ENCODE peak calls at places on chromosomes 4 and X, in seven cellular contexts. R is adrenal gland; U is CD8-positive, alpha-beta T cell; J is thoracic aorta; W is heart left ventricle; Z is mammary epithelial cell; O is tibial artery. M is an unnamed sample.

GRCh38 chr4:6258741-6259140 is 10.9 kb upstream of the WFS1 start:
- DNase-seq in R (no peak), U (no peak), J (no peak), W (no peak), Z (no peak), O (no peak), M (no peak)

GRCh38 chrX:24153175-24153795 is 3.8 kb downstream of the ZFX start:
- DNase-seq in R (no peak), U (no peak), J (no peak), W (no peak), Z (peak; percentile 35), O (no peak), M (peak; percentile 1)

GRCh38 chr4:8461086-8461485 is 20.5 kb downstream of the TRMT44 start:
- DNase-seq in R (no peak), U (no peak), J (no peak), W (no peak), Z (no peak), O (no peak), M (no peak)

GRCh38 chr4:77015390-77015789 is 60.4 kb downstream of the CCNI start:
- DNase-seq in R (no peak), U (no peak), J (no peak), W (no peak), Z (peak; percentile 20), O (no peak), M (no peak)

GRCh38 chr4:105990933-105991332 is 95.7 kb downstream of the NPNT start:
- DNase-seq in R (peak; percentile 64), U (no peak), J (peak; percentile 41), W (peak; percentile 94), Z (peak; percentile 97), O (peak; percentile 62), M (peak; percentile 87)

GRCh38 chrX:48475295-48475694 is 704 bp upstream of the FTSJ1 start:
- DNase-seq in R (no peak), U (no peak), J (no peak), W (no peak), Z (no peak), O (no peak), M (no peak)

GRCh38 chr4:140240237-140240636 is 86.3 kb upstream of the MAML3 start:
- DNase-seq in R (no peak), U (no peak), J (no peak), W (no peak), Z (no peak), O (no peak), M (no peak)

GRCh38 chr4:3836802-3837601 is 70.8 kb downstream of the ADRA2C start:
- DNase-seq in R (peak; percentile 65), U (no peak), J (no peak), W (no peak), Z (no peak), O (no peak), M (peak; percentile 11)

GRCh38 chrX:148874621-148875020 is 374.2 kb downstream of the AFF2 start:
- DNase-seq in R (no peak), U (no peak), J (no peak), W (no peak), Z (no peak), O (no peak), M (no peak)

GRCh38 chr4:147518846-147519767 is 38.2 kb downstream of the EDNRA start:
- DNase-seq in R (peak; percentile 74), U (peak; percentile 5), J (no peak), W (peak; percentile 45), Z (peak; percentile 60), O (peak; percentile 40), M (peak; percentile 55)

GRCh38 chrX:77628294-77629025 is 157.6 kb downstream of the ATRX start:
- DNase-seq in R (no peak), U (no peak), J (no peak), W (no peak), Z (no peak), O (no peak), M (no peak)
- TF ChIP-seq CTCF in R (no peak), U (no peak), J (no peak), W (no peak), Z (no peak), O (no peak), M (no peak)

GRCh38 chr4:83108101-83108861 is 6.2 kb downstream of the PLAC8 start:
- DNase-seq in R (no peak), U (peak; percentile 20), J (no peak), W (no peak), Z (no peak), O (no peak), M (no peak)
- H3K27ac ChIP-seq in R (no peak overlapping the region), U (peak overlapping the region; percentile 68), J (no peak overlapping the region), W (peak overlapping the region; percentile 91), Z (no peak overlapping the region), O (no peak overlapping the region), M (no peak overlapping the region)

DNA sequence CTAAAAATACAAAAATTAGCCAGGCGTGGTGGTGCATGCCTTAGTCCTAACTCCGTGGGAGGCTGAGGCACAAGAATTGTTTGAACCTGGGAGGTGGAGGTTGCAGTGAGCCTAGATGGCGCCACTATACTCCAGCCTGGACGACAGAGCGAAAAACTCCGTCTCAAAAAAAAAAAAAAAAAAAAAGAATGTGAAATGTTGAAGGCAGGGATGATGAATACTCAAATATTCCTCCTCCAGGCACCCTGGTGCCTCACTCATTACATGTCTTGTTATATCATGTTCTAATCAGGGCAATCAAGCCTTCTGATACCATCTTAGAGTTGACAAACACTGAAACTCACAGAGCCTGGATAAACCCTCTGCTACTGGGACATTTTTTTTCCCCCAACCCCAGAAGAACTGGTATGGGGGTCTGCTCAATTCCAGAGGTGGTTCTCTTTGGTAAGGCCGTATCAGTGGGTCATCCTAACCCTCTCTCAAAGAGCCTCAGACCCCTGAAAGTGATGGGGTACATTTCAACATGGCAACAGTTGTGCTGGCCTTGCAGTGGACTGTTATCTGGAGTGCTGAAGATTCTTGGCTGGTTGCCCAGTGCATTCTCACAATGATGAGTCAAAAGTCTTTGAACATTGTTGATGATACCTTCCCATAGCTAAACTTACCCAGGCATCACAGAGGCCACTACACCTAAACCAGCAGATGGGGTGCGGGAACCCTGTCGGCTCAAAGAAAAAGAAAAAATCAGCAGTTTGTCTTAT is 2.4 kb upstream of the SH3KBP1 start:
- DNase-seq in R (peak; percentile 87), U (peak; percentile 20), J (no peak), W (no peak), Z (peak; percentile 76), O (no peak), M (peak; percentile 36)
- TF ChIP-seq CTCF in R (no peak), U (no peak), J (no peak), W (no peak), Z (no peak), O (no peak), M (no peak)

GRCh38 chr4:41215155-41215554 is 813 bp upstream of the APBB2 start:
- DNase-seq in R (no peak), U (no peak), J (no peak), W (no peak), Z (no peak), O (no peak), M (no peak)

GRCh38 chr4:41212221-41213203 is 1.8 kb downstream of the APBB2 start:
- DNase-seq in R (peak; percentile 53), U (no peak), J (no peak), W (peak; percentile 31), Z (peak; percentile 72), O (peak; percentile 42), M (peak; percentile 77)

GRCh38 chr4:41213563-41214157 is 682 bp downstream of the APBB2 start:
- DNase-seq in R (peak; percentile 38), U (no peak), J (no peak), W (peak; percentile 38), Z (peak; percentile 20), O (no peak), M (no peak)

GRCh38 chr4:41215969-41216293 is 1.6 kb upstream of the APBB2 start:
- DNase-seq in R (no peak), U (no peak), J (no peak), W (no peak), Z (no peak), O (no peak), M (no peak)

GRCh38 chr4:41214158-41215146 is at the start of gene APBB2:
- DNase-seq in R (peak; percentile 96), U (no peak), J (peak; percentile 78), W (peak; percentile 98), Z (peak; percentile 96), O (peak; percentile 95), M (peak; percentile 97)
- H3K27ac ChIP-seq in R (peak within 1 kb of the TSS; percentile 89), U (no peak within 1 kb of the TSS), J (peak within 1 kb of the TSS; percentile 94), W (peak within 1 kb of the TSS; percentile 90), Z (peak within 1 kb of the TSS; percentile 84), O (peak within 1 kb of the TSS; percentile 86), M (peak within 1 kb of the TSS; percentile 93)

DNA sequence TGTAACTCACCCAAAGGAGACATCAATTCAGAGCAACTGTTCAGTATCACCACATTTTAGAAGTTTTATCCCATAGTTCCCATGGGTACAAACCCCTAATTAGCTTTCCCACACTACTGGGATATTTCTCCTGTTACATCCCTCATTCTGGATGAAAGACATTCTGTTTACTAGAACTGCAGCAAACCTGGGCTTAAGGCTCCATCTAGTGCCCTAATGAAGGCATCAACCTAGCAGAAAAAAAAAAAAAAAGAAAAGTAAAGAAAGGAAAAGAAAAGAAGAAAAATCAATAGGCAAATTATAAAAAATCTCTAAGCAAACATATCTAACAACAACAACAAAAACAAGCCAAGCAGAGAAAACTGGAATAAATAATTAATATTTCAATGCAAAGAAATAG is 133.7 kb upstream of the CPXCR1 start:
- DNase-seq in R (peak; percentile 21), U (no peak), J (no peak), W (no peak), Z (no peak), O (no peak), M (peak; percentile 13)
- TF ChIP-seq CTCF in R (no peak), U (no peak), J (no peak), W (peak; percentile 42), Z (peak; percentile 34), O (peak; percentile 10), M (peak; percentile 14)

GRCh38 chr4:25859429-25860148 is 3.2 kb downstream of the SEL1L3 start:
- DNase-seq in R (no peak), U (peak; percentile 17), J (no peak), W (no peak), Z (no peak), O (no peak), M (no peak)
- H3K27ac ChIP-seq in R (no peak overlapping the region), U (peak overlapping the region; percentile 58), J (no peak overlapping the region), W (peak overlapping the region; percentile 86), Z (no peak overlapping the region), O (no peak overlapping the region), M (no peak overlapping the region)

DNA sequence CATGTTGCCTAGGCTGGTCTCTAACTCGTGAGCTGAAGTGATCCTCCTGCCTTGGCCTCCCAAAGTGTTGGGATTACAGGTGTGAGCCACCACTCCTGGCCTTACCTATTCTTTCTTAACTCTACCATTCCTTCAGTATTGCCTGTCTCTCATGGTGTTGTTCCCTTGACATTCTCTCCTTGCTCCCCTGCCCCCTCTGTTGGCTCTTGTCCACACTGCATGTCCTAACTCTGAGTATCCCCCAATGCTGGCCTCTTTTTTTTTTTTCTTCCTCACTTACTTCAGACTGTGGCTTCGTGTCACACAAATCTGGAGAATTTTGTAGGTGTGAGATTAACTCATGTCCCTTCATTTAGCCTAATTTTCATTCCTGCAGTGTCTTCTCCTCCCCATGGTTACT is 22.9 kb upstream of the FRMPD4 start:
- DNase-seq in R (no peak), U (no peak), J (no peak), W (no peak), Z (no peak), O (no peak), M (no peak)
- TF ChIP-seq CTCF in R (no peak), U (no peak), J (no peak), W (no peak), Z (peak; percentile 9), O (no peak), M (no peak)